ENCODE peak calls at places on chromosomes 13 and 19, in five cellular contexts. T, P, I, E and D are unnamed samples.

GRCh38 chr13:25874064-25874737 is 177.6 kb downstream of the SHISA2 start:
- ATAC-seq in T (peak), P (no peak), I (peak), E (no peak), D (no peak)

GRCh38 chr13:24152292-24153214 is 8.0 kb upstream of the SPATA13 start:
- ATAC-seq in T (no peak), P (no peak), I (no peak), E (no peak), D (no peak)

GRCh38 chr13:106505295-106505694 is 30.2 kb downstream of the EFNB2 start:
- ATAC-seq in T (no peak), P (no peak), I (no peak), E (peak), D (no peak)

GRCh38 chr19:56217039-56217949 is 15.2 kb downstream of the ZSCAN5C start:
- ATAC-seq in T (no peak), P (no peak), I (peak), E (peak), D (no peak)

GRCh38 chr13:71033026-71033425 is 834.0 kb downstream of the DACH1 start:
- ATAC-seq in T (no peak), P (no peak), I (no peak), E (no peak), D (peak)

GRCh38 chr19:34393031-34393430 is 11.2 kb upstream of the PDCD2L start:
- ATAC-seq in T (no peak), P (peak), I (no peak), E (no peak), D (no peak)

GRCh38 chr13:98310485-98311199 is 133.6 kb upstream of the RNF113B start:
- ATAC-seq in T (no peak), P (no peak), I (no peak), E (no peak), D (no peak)

GRCh38 chr13:31090921-31091624 is 70.6 kb downstream of the HSPH1 start:
- ATAC-seq in T (no peak), P (no peak), I (no peak), E (no peak), D (no peak)

GRCh38 chr19:39943586-39943985 is 9.2 kb upstream of the FCGBP start:
- ATAC-seq in T (no peak), P (no peak), I (no peak), E (no peak), D (no peak)

GRCh38 chr13:40172149-40172591 is 494.3 kb downstream of the FOXO1 start:
- ATAC-seq in T (no peak), P (no peak), I (no peak), E (peak), D (no peak)

GRCh38 chr19:55048446-55048845 is 10.4 kb upstream of the GP6 start:
- ATAC-seq in T (no peak), P (no peak), I (no peak), E (no peak), D (no peak)

GRCh38 chr13:44780586-44781280 is 204.6 kb upstream of the TSC22D1 start:
- ATAC-seq in T (no peak), P (no peak), I (no peak), E (no peak), D (no peak)

GRCh38 chr19:35299523-35300339 is 7.8 kb downstream of the MAG start:
- ATAC-seq in T (no peak), P (no peak), I (no peak), E (peak), D (no peak)

GRCh38 chr13:75724742-75725504 is 88.8 kb downstream of the LMO7 start:
- ATAC-seq in T (no peak), P (no peak), I (no peak), E (peak), D (no peak)

GRCh38 chr19:3365447-3366103 is 808 bp upstream of the NFIC start:
- ATAC-seq in T (no peak), P (peak), I (peak), E (peak), D (peak)

GRCh38 chr13:111179908-111180756 is 65.0 kb downstream of the ARHGEF7 start:
- ATAC-seq in T (no peak), P (no peak), I (peak), E (no peak), D (no peak)

GRCh38 chr19:48354332-48354992 is 9.3 kb downstream of the TMEM143 start:
- ATAC-seq in T (no peak), P (peak), I (no peak), E (no peak), D (no peak)

GRCh38 chr19:29724741-29725140 is 9.7 kb upstream of the C19orf12 start:
- ATAC-seq in T (no peak), P (no peak), I (no peak), E (no peak), D (no peak)

GRCh38 chr13:48403929-48404328 is 9.0 kb downstream of the LPAR6 start:
- ATAC-seq in T (no peak), P (no peak), I (no peak), E (peak), D (no peak)

GRCh38 chr19:38554676-38555141 is 63.0 kb downstream of the MAP4K1 start:
- ATAC-seq in T (no peak), P (no peak), I (no peak), E (no peak), D (no peak)

GRCh38 chr13:20305587-20305986 is 73.5 kb upstream of the GJB6 start:
- ATAC-seq in T (no peak), P (no peak), I (no peak), E (no peak), D (no peak)

GRCh38 chr19:48362716-48363499 is 832 bp downstream of the TMEM143 start:
- ATAC-seq in T (peak), P (peak), I (peak), E (peak), D (peak)

GRCh38 chr19:12782424-12783225 is 7.3 kb upstream of the HOOK2 start:
- ATAC-seq in T (peak), P (peak), I (peak), E (peak), D (peak)

GRCh38 chr19:54391589-54392061 is 23.6 kb upstream of the TTYH1 start:
- ATAC-seq in T (no peak), P (peak), I (no peak), E (no peak), D (no peak)

GRCh38 chr19:44728178-44728577 is 20.3 kb upstream of the BCL3 start:
- ATAC-seq in T (no peak), P (no peak), I (no peak), E (no peak), D (no peak)

GRCh38 chr19:54916822-54917221 is 10.9 kb downstream of the NCR1 start:
- ATAC-seq in T (no peak), P (no peak), I (no peak), E (peak), D (no peak)

GRCh38 chr19:48122421-48122820 is 11.8 kb upstream of the PLA2G4C start:
- ATAC-seq in T (no peak), P (no peak), I (no peak), E (no peak), D (no peak)

GRCh38 chr13:36131931-36132297 is 732 bp upstream of the DCLK1 start:
- ATAC-seq in T (no peak), P (no peak), I (no peak), E (peak), D (peak)

GRCh38 chr19:16087940-16088339 is 11.6 kb downstream of the TPM4 start:
- ATAC-seq in T (no peak), P (no peak), I (no peak), E (peak), D (no peak)

GRCh38 chr19:55460670-55461258 is 678 bp downstream of the ISOC2 start:
- ATAC-seq in T (no peak), P (peak), I (peak), E (peak), D (peak)

GRCh38 chr13:45042539-45042938 is 53.2 kb downstream of the GPALPP1 start:
- ATAC-seq in T (no peak), P (no peak), I (no peak), E (no peak), D (no peak)

GRCh38 chr19:10667867-10668266 is 13.7 kb downstream of the ILF3 start:
- ATAC-seq in T (no peak), P (no peak), I (peak), E (no peak), D (no peak)

GRCh38 chr19:10113592-10113963 is 2.1 kb downstream of the P2RY11 start:
- ATAC-seq in T (no peak), P (peak), I (peak), E (peak), D (peak)

GRCh38 chr13:57820924-57821323 is 189.4 kb downstream of the PCDH17 start:
- ATAC-seq in T (no peak), P (no peak), I (no peak), E (no peak), D (no peak)

GRCh38 chr13:50576156-50576555 is 267.3 kb downstream of the DLEU7 start:
- ATAC-seq in T (no peak), P (no peak), I (no peak), E (peak), D (no peak)

GRCh38 chr19:42226886-42227285 is 6.8 kb downstream of the ZNF526 start:
- ATAC-seq in T (no peak), P (no peak), I (no peak), E (no peak), D (no peak)

GRCh38 chr19:32876919-32877285 is 7.3 kb upstream of the SLC7A9 start:
- ATAC-seq in T (no peak), P (peak), I (no peak), E (no peak), D (no peak)

GRCh38 chr19:46616631-46617322 is 8.1 kb downstream of the PTGIR start:
- ATAC-seq in T (peak), P (peak), I (peak), E (peak), D (no peak)